ENCODE peak calls at places on chromosomes 11 and 22, in six cellular contexts. T is activated CD4-positive, alpha-beta memory T cell treated with anti-CD3 and anti-CD28 coated beads, Interleukin-2, amount 10 ng/mL, durations not matched to agents 7 days and 5 days; W is mucosa of gallbladder; L is activated CD8-positive, alpha-beta memory T cell treated with anti-CD3 and anti-CD28 coated beads, Interleukin-2, amount 50 U/mL, for 4 hours; I is left cardiac atrium; D is brain microvascular endothelial cell. Y is an unnamed sample.

GRCh38 chr22:39426380-39427043 is 26.9 kb downstream of the TAB1 start:
- DNase-seq in T (no peak), W (no peak), L (no peak), I (no peak), D (no peak), Y (no peak)

GRCh38 chr22:20000246-20001081 is 16.2 kb downstream of the ARVCF start:
- DNase-seq in T (no peak), W (no peak), L (no peak), I (no peak), D (no peak), Y (no peak)

GRCh38 chr11:44036811-44037657 is 10.7 kb upstream of the ACCSL start:
- DNase-seq in T (peak; percentile 32), W (peak; percentile 84), L (no peak), I (peak; percentile 86), D (peak; percentile 90), Y (peak; percentile 86)

GRCh38 chr11:116312560-116313340 is 460.0 kb downstream of the BUD13 start:
- DNase-seq in T (no peak), W (peak; percentile 84), L (no peak), I (peak; percentile 89), D (no peak), Y (peak; percentile 14)

GRCh38 chr22:42805998-42806481 is 51.0 kb downstream of the ARFGAP3 start:
- DNase-seq in T (no peak), W (no peak), L (no peak), I (no peak), D (no peak), Y (no peak)

GRCh38 chr22:33747029-33747428 is 173.2 kb downstream of the LARGE1 start:
- DNase-seq in T (no peak), W (peak; percentile 11), L (no peak), I (no peak), D (no peak), Y (no peak)

GRCh38 chr11:47908198-47908597 is 60.0 kb upstream of the NUP160 start:
- DNase-seq in T (no peak), W (no peak), L (no peak), I (no peak), D (no peak), Y (no peak)

GRCh38 chr11:128318856-128319474 is 268.4 kb downstream of the ETS1 start:
- DNase-seq in T (peak; percentile 79), W (no peak), L (peak; percentile 74), I (no peak), D (peak; percentile 31), Y (no peak)

GRCh38 chr22:44689173-44689572 is 12.8 kb upstream of the PRR5 start:
- DNase-seq in T (no peak), W (no peak), L (no peak), I (no peak), D (no peak), Y (no peak)

GRCh38 chr22:30309981-30310672 is 16.6 kb downstream of the TBC1D10A start:
- DNase-seq in T (peak; percentile 37), W (peak; percentile 70), L (no peak), I (peak; percentile 43), D (no peak), Y (peak; percentile 65)

GRCh38 chr22:44442186-44442465 is 55.9 kb downstream of the RTL6 start:
- DNase-seq in T (no peak), W (no peak), L (no peak), I (no peak), D (no peak), Y (no peak)

GRCh38 chr11:84800755-84801346 is 826.3 kb downstream of the DLG2 start:
- DNase-seq in T (no peak), W (no peak), L (no peak), I (no peak), D (peak; percentile 56), Y (peak; percentile 7)

Y was measured in kidney glomerular epithelial cell.